ENCODE peak calls at places on chromosomes 16 and 17, in ten cellular contexts. N is NCI-H774; T is EH; S is DMS153; E is BJ; X is H1; Z is stimulated activated CD4-positive, alpha-beta T cell treated with anti-CD3 and anti-CD28 coated beads, Interleukin-12 subunit alpha, Interleukin-12 subunit beta, amount 100 ng/mL, for 48 hours; A is memory B cell; U is LoVo; R is PC-9. M is an unnamed sample.

GRCh38 chr17:40938981-40939380 is 1.5 kb upstream of the KRT23 start:
- DNase-seq in N (no peak), T (peak), S (no peak), E (no peak), X (no peak), Z (no peak), A (no peak), U (no peak), R (no peak), M (no peak)

GRCh38 chr16:89697616-89698331 is 3.7 kb downstream of the SPATA2L start:
- DNase-seq in N (no peak), T (no peak), S (no peak), E (no peak), X (no peak), Z (no peak), A (no peak), U (no peak), R (no peak), M (no peak)

GRCh38 chr17:8829036-8829941 is 30.1 kb upstream of the MFSD6L start:
- DNase-seq in N (no peak), T (no peak), S (no peak), E (no peak), X (peak), Z (no peak), A (no peak), U (no peak), R (no peak), M (no peak)

GRCh38 chr16:64455275-64455674 is 666.6 kb downstream of the CDH11 start:
- DNase-seq in N (no peak), T (peak), S (no peak), E (no peak), X (no peak), Z (no peak), A (no peak), U (no peak), R (no peak), M (peak)

GRCh38 chr16:2035431-2036199 is 8.9 kb downstream of the NHERF2 start:
- DNase-seq in N (no peak), T (peak), S (peak), E (no peak), X (peak), Z (no peak), A (no peak), U (no peak), R (peak), M (no peak)

GRCh38 chr16:14041164-14041563 is 30.0 kb upstream of the MRTFB start:
- DNase-seq in N (no peak), T (no peak), S (no peak), E (no peak), X (no peak), Z (no peak), A (no peak), U (no peak), R (no peak), M (no peak)

GRCh38 chr17:64112978-64113377 is 17.0 kb downstream of the ERN1 start:
- DNase-seq in N (no peak), T (no peak), S (no peak), E (no peak), X (no peak), Z (no peak), A (no peak), U (no peak), R (no peak), M (no peak)

GRCh38 chr17:59620518-59621259 is 994 bp downstream of the CLTC start:
- DNase-seq in N (peak), T (peak), S (peak), E (no peak), X (no peak), Z (peak), A (peak), U (peak), R (peak), M (peak)

GRCh38 chr16:52383640-52384292 is 163.2 kb downstream of the TOX3 start:
- DNase-seq in N (peak), T (no peak), S (no peak), E (no peak), X (no peak), Z (no peak), A (no peak), U (peak), R (no peak), M (no peak)

GRCh38 chr17:64123114-64123513 is 6.8 kb downstream of the ERN1 start:
- DNase-seq in N (no peak), T (no peak), S (no peak), E (no peak), X (no peak), Z (no peak), A (no peak), U (no peak), R (no peak), M (no peak)

GRCh38 chr17:27538156-27538955 is 82.1 kb downstream of the KSR1 start:
- DNase-seq in N (no peak), T (peak), S (no peak), E (no peak), X (no peak), Z (no peak), A (no peak), U (no peak), R (no peak), M (no peak)

GRCh38 chr17:17073627-17074521 is 31.6 kb downstream of the MPRIP start:
- DNase-seq in N (no peak), T (peak), S (no peak), E (no peak), X (no peak), Z (no peak), A (no peak), U (no peak), R (no peak), M (no peak)

GRCh38 chr16:17775061-17775460 is 304.3 kb upstream of the XYLT1 start:
- DNase-seq in N (no peak), T (peak), S (no peak), E (no peak), X (no peak), Z (no peak), A (no peak), U (no peak), R (no peak), M (no peak)

GRCh38 chr16:83404261-83404660 is 403.5 kb upstream of the HSBP1 start:
- DNase-seq in N (no peak), T (no peak), S (no peak), E (no peak), X (no peak), Z (no peak), A (no peak), U (no peak), R (no peak), M (no peak)

GRCh38 chr17:35871415-35871814 is 2.7 kb upstream of the HEATR9 start:
- DNase-seq in N (no peak), T (no peak), S (no peak), E (no peak), X (no peak), Z (no peak), A (no peak), U (no peak), R (no peak), M (peak)

GRCh38 chr16:57616871-57617270 is 11.6 kb upstream of the ADGRG1 start:
- DNase-seq in N (no peak), T (no peak), S (no peak), E (no peak), X (peak), Z (no peak), A (no peak), U (no peak), R (no peak), M (no peak)

GRCh38 chr16:67946128-67946569 is 2.2 kb upstream of the LCAT start:
- DNase-seq in N (no peak), T (no peak), S (no peak), E (no peak), X (no peak), Z (no peak), A (no peak), U (no peak), R (no peak), M (no peak)

GRCh38 chr16:21036471-21036870 is 114.2 kb downstream of the DNAH3 start:
- DNase-seq in N (no peak), T (no peak), S (no peak), E (no peak), X (no peak), Z (no peak), A (no peak), U (no peak), R (no peak), M (no peak)

GRCh38 chr16:81511371-81511770 is 66.8 kb downstream of the CMIP start:
- DNase-seq in N (no peak), T (peak), S (no peak), E (peak), X (no peak), Z (no peak), A (no peak), U (no peak), R (no peak), M (no peak)

GRCh38 chr16:4306439-4307214 is 9.2 kb upstream of the GLIS2 start:
- DNase-seq in N (no peak), T (no peak), S (peak), E (no peak), X (no peak), Z (no peak), A (no peak), U (no peak), R (no peak), M (peak)

GRCh38 chr16:88357306-88358032 is 25.3 kb upstream of the ZNF469 start:
- DNase-seq in N (no peak), T (peak), S (no peak), E (peak), X (no peak), Z (no peak), A (no peak), U (no peak), R (no peak), M (no peak)

GRCh38 chr17:32445075-32445427 is 741 bp downstream of the PSMD11 start:
- DNase-seq in N (no peak), T (peak), S (no peak), E (no peak), X (no peak), Z (peak), A (no peak), U (peak), R (peak), M (no peak)

GRCh38 chr16:83552193-83552592 is 255.6 kb upstream of the HSBP1 start:
- DNase-seq in N (no peak), T (peak), S (no peak), E (no peak), X (no peak), Z (no peak), A (no peak), U (no peak), R (no peak), M (no peak)

GRCh38 chr16:977896-978295 is 3.7 kb upstream of the SOX8 start:
- DNase-seq in N (no peak), T (no peak), S (no peak), E (no peak), X (no peak), Z (no peak), A (no peak), U (no peak), R (no peak), M (no peak)

GRCh38 chr17:38322156-38322779 is 21.5 kb downstream of the GPR179 start:
- DNase-seq in N (peak), T (peak), S (peak), E (no peak), X (peak), Z (peak), A (peak), U (peak), R (peak), M (peak)

GRCh38 chr17:83149761-83150251 is 70.4 kb downstream of the METRNL start:
- DNase-seq in N (no peak), T (peak), S (no peak), E (no peak), X (no peak), Z (no peak), A (no peak), U (no peak), R (no peak), M (no peak)

GRCh38 chr17:8451937-8452614 is 16.4 kb downstream of the NDEL1 start:
- DNase-seq in N (no peak), T (no peak), S (no peak), E (no peak), X (no peak), Z (no peak), A (no peak), U (no peak), R (no peak), M (no peak)